ENCODE peak calls at places on chromosomes 3 and 15, in six cellular contexts. Q is A549, X is astrocyte of the hippocampus, D is EL, J is EH, A is mucosa of descending colon. V is an unnamed sample.

GRCh38 chr3:75144396-75144795 is 519.7 kb upstream of the FRG2C start:
- DNase-seq in Q (no peak), X (no peak), D (no peak), J (no peak), A (no peak), V (no peak)

GRCh38 chr15:91783001-91783400 is 70.5 kb upstream of the SLCO3A1 start:
- DNase-seq in Q (no peak), X (no peak), D (no peak), J (no peak), A (no peak), V (no peak)

GRCh38 chr3:23615068-23615467 is 190.7 kb upstream of the UBE2E1 start:
- DNase-seq in Q (peak; percentile 11), X (no peak), D (no peak), J (no peak), A (no peak), V (no peak)

GRCh38 chr3:171212648-171213047 is 186.1 kb upstream of the SLC2A2 start:
- DNase-seq in Q (no peak), X (no peak), D (no peak), J (no peak), A (no peak), V (no peak)

GRCh38 chr3:19428729-19429128 is 280.4 kb downstream of the KCNH8 start:
- DNase-seq in Q (no peak), X (no peak), D (no peak), J (no peak), A (no peak), V (no peak)

GRCh38 chr3:78253860-78254259 is 1214.0 kb downstream of the ROBO2 start:
- DNase-seq in Q (no peak), X (no peak), D (no peak), J (no peak), A (no peak), V (no peak)

GRCh38 chr3:23175361-23176073 is 27.6 kb upstream of the UBE2E2 start:
- DNase-seq in Q (no peak), X (peak; percentile 23), D (no peak), J (no peak), A (no peak), V (no peak)

GRCh38 chr3:127608362-127608718 is 10.1 kb downstream of the MCM2 start:
- DNase-seq in Q (no peak), X (no peak), D (no peak), J (no peak), A (no peak), V (no peak)

GRCh38 chr15:99050328-99050980 is 42.9 kb upstream of the PGPEP1L start:
- DNase-seq in Q (no peak), X (no peak), D (no peak), J (no peak), A (no peak), V (peak; percentile 57)

V was measured in cerebellar cortex.